ENCODE peak calls at places on chromosomes 5 and 9, in seven cellular contexts. L, V, I, N, Q, K and S are unnamed samples.

GRCh38 chr5:115774684-115775083 is 41.8 kb downstream of the CDO1 start:
- DNase-seq in I (no peak), V (no peak), L (peak), Q (no peak), K (no peak), N (no peak), S (no peak)

GRCh38 chr5:154444559-154445421 is 1.0 kb upstream of the SAP30L start:
- DNase-seq in V (no peak), I (peak), K (no peak), N (no peak), L (no peak), Q (no peak), S (no peak)

GRCh38 chr5:160787247-160787646 is 64.8 kb downstream of the ATP10B start:
- DNase-seq in V (no peak), K (no peak), N (no peak), Q (no peak), L (no peak), I (peak), S (no peak)

GRCh38 chr5:38509185-38509584 is 47.3 kb downstream of the LIFR start:
- DNase-seq in N (no peak), V (peak), Q (no peak), L (no peak), K (no peak), I (no peak), S (peak)

GRCh38 chr9:131722260-131722659 is 17.6 kb downstream of the RAPGEF1 start:
- DNase-seq in I (no peak), N (no peak), K (no peak), L (no peak), V (no peak), Q (no peak), S (no peak)

GRCh38 chr5:138032028-138032571 is 779 bp downstream of the FAM13B start:
- DNase-seq in N (peak), I (peak), Q (peak), K (peak), V (peak), L (peak), S (peak)

GRCh38 chr5:150214289-150214688 is 24.4 kb downstream of the SLC6A7 start:
- DNase-seq in L (no peak), K (no peak), Q (no peak), I (no peak), V (peak), N (no peak), S (no peak)

GRCh38 chr5:73136277-73136606 is 15.9 kb downstream of the TMEM171 start:
- DNase-seq in V (no peak), Q (no peak), L (no peak), K (no peak), N (no peak), I (no peak), S (no peak)

GRCh38 chr5:59793000-59793399 is 100.5 kb downstream of the PDE4D start:
- DNase-seq in K (no peak), Q (no peak), I (peak), L (no peak), V (peak), N (no peak), S (peak)

GRCh38 chr9:129258823-129259301 is 80.8 kb upstream of the IER5L start:
- DNase-seq in N (no peak), K (no peak), L (no peak), I (no peak), Q (no peak), V (no peak), S (no peak)

GRCh38 chr5:112333236-112333850 is 85.7 kb downstream of the EPB41L4A start:
- DNase-seq in N (no peak), V (no peak), L (no peak), K (no peak), Q (no peak), I (no peak), S (no peak)

GRCh38 chr5:59716029-59716428 is 177.5 kb downstream of the PDE4D start:
- DNase-seq in V (no peak), L (no peak), Q (no peak), I (no peak), N (no peak), K (no peak), S (no peak)

GRCh38 chr5:14251733-14252132 is 108.6 kb downstream of the TRIO start:
- DNase-seq in L (no peak), K (no peak), N (no peak), V (no peak), I (no peak), Q (no peak), S (no peak)

GRCh38 chr5:150246424-150246823 is 43.1 kb downstream of the CAMK2A start:
- DNase-seq in N (no peak), I (no peak), K (no peak), Q (no peak), V (no peak), L (no peak), S (no peak)

GRCh38 chr5:172646716-172647285 is 5.7 kb downstream of the NEURL1B start:
- DNase-seq in K (no peak), N (no peak), I (peak), V (peak), L (no peak), Q (no peak), S (no peak)

GRCh38 chr9:133707065-133707760 is 30.9 kb downstream of the SARDH start:
- DNase-seq in N (no peak), V (peak), Q (no peak), I (no peak), K (no peak), L (no peak), S (no peak)

GRCh38 chr9:22405869-22406659 is 40.6 kb upstream of the DMRTA1 start:
- DNase-seq in I (no peak), Q (no peak), K (no peak), N (no peak), V (no peak), L (no peak), S (no peak)

GRCh38 chr9:81814794-81815464 is 113.3 kb upstream of the SPATA31D4 start:
- DNase-seq in K (no peak), N (no peak), I (no peak), L (no peak), Q (no peak), V (no peak), S (no peak)

GRCh38 chr5:42745426-42745825 is 11.2 kb upstream of the CCDC152 start:
- DNase-seq in V (no peak), L (no peak), K (no peak), Q (no peak), N (no peak), I (peak), S (no peak)

GRCh38 chr5:38660194-38660668 is 103.8 kb upstream of the LIFR start:
- DNase-seq in V (no peak), K (no peak), I (no peak), N (peak), L (no peak), Q (peak), S (peak)

GRCh38 chr5:55634204-55634785 is 77.8 kb downstream of the SLC38A9 start:
- DNase-seq in K (no peak), L (no peak), Q (no peak), N (no peak), I (no peak), V (peak), S (no peak)

GRCh38 chr5:55636177-55636576 is 75.9 kb downstream of the SLC38A9 start:
- DNase-seq in I (no peak), V (no peak), K (no peak), L (no peak), Q (peak), N (no peak), S (no peak)

GRCh38 chr5:55634866-55635265 is 77.3 kb downstream of the SLC38A9 start:
- DNase-seq in K (no peak), I (no peak), L (no peak), V (no peak), N (no peak), Q (no peak), S (no peak)

GRCh38 chr5:55638455-55638854 is 73.7 kb downstream of the SLC38A9 start:
- DNase-seq in I (no peak), Q (peak), V (peak), L (no peak), K (no peak), N (no peak), S (no peak)

GRCh38 chr5:55636711-55637110 is 75.4 kb downstream of the SLC38A9 start:
- DNase-seq in I (peak), N (no peak), Q (peak), L (no peak), V (peak), K (no peak), S (no peak)
- TF ChIP-seq POLR2A in I (no peak), N (no peak), Q (no peak), L (no peak), V (no peak), K (no peak), S (no peak)

DNA sequence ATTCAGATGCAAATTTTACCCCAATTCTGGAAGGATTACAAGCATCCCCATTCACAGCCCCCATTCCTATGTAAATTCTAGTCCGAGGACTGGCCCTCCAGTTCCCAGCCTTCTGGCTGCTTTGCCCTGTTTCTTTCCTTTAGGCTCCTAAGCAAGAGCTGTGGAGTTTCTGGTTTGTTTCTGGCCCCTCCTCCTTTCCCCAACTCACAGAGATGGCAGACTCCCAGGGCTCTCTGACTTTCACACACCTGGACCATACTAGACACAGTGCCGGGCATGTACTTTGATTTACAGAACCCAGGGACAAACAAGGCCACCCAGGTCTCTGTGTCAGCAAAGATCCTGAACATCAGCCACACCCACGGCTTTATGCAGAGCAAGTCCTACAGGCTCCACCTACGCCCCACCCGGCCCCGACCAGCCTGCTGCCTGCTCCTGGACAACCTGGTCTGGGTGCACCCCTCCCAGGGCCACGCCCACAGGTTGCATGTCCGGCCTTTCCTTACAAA is 62.5 kb downstream of the SEMA4D start:
- DNase-seq in Q (peak), I (peak), K (no peak), L (no peak), N (peak), V (no peak), S (no peak)
- TF ChIP-seq POLR2A in Q (no peak), I (no peak), K (no peak), L (no peak), N (no peak), V (no peak), S (no peak)

GRCh38 chr9:130689572-130689936 is 4.0 kb upstream of the EXOSC2 start:
- DNase-seq in L (no peak), K (no peak), N (no peak), Q (no peak), I (no peak), V (no peak), S (no peak)

GRCh38 chr9:130692365-130692764 is 1.2 kb upstream of the EXOSC2 start:
- DNase-seq in V (no peak), I (no peak), N (no peak), K (no peak), L (no peak), Q (no peak), S (no peak)

GRCh38 chr9:130687615-130688014 is 6.0 kb upstream of the EXOSC2 start:
- DNase-seq in N (no peak), K (no peak), Q (no peak), I (no peak), V (no peak), L (no peak), S (no peak)

GRCh38 chr9:130688070-130688469 is 5.5 kb upstream of the EXOSC2 start:
- DNase-seq in K (no peak), Q (no peak), L (no peak), N (no peak), I (no peak), V (no peak), S (no peak)

DNA sequence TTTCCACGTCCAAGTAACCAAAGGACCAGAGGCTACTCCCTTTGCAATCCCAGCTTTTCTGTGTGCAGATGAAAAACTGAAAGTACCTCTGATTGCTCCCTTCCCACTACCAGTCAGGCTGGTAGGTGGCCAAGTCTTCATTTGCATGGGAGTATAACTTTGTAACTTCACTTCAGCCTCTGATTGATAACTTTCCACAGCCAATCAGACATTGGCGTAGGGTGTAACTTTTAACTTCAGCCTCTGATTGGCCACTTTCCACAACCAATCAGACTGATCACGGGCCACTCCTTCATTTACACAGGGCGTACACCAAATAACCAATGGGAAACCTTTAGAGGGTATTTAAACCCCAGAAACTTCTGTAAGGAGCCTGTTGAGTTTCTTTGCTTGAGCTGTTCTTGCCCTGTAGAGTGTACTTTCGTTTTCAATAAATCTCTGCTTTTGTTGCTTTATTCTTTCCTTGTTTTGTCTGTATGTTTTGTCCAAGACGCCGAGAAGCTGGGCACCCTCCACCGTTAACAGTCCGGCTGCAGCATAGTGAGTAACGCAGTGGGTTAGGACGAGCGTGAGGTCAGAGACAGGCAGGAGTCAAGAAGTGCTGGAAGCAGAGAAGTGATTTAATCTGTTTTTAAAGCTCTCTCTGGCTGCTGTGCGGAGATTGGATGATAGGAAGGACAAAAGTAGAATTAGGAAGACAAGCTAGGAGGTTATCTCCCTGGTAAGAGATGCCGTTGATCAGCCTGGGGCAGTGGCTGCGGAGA is 3.5 kb upstream of the EXOSC2 start:
- DNase-seq in K (no peak), N (no peak), I (peak), Q (peak), L (peak), V (peak), S (peak)
- TF ChIP-seq POLR2A in K (no peak), N (peak), I (peak), Q (peak), L (peak), V (peak), S (no peak)

GRCh38 chr5:10760033-10760975 is 730 bp downstream of the DAP start:
- DNase-seq in K (no peak), Q (peak), V (peak), L (no peak), N (peak), I (peak), S (peak)
- TF ChIP-seq POLR2A in K (no peak), Q (peak), V (no peak), L (no peak), N (no peak), I (peak), S (no peak)

DNA sequence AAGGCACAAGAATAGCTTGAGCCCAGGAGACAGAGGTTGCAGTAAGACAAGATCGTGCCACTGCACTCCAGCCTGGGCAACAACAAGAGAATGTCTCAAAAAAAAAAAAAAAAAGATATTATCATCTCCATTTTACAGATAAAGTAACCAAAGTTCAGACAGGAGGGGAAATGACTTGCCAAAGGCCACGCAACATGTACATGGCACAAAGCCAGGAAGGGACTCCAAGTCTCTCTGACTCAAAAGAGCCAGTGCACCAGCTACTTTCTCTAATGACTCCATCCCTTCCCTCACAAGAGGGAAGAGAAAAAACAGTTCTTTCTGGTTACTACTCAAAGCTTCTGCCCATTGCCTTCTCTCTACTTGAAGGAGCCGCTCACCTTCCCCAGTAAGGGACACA is 34.1 kb downstream of the SIL1 start:
- DNase-seq in L (no peak), K (no peak), I (no peak), N (no peak), Q (no peak), V (no peak), S (no peak)
- TF ChIP-seq POLR2A in L (no peak), K (no peak), I (no peak), N (no peak), Q (no peak), V (no peak), S (no peak)